ENCODE peak calls at places on chromosomes 16 and 17, in eight cellular contexts. J is heart right ventricle, I is hepatocyte, D is psoas muscle, T is right lobe of liver, F is kidney, M is ovary, V is heart left ventricle. U is an unnamed sample. For H3K9me3, the result is how much of the 10 kb centered on the place peaks cover.

GRCh38 chr16:86049641-86050040 is 150.7 kb downstream of the IRF8 start:
- DNase-seq in I (no peak), M (no peak), D (no peak), J (no peak), F (peak), T (peak), V (no peak), U (no peak)

GRCh38 chr17:83106913-83107655 is 27.7 kb downstream of the METRNL start:
- DNase-seq in J (no peak), D (no peak), I (no peak), V (no peak), M (no peak), T (no peak), F (no peak), U (no peak)

GRCh38 chr17:67085406-67085805 is 41.1 kb downstream of the CACNG1 start:
- DNase-seq in D (no peak), F (no peak), T (no peak), I (no peak), V (no peak), M (no peak), J (no peak), U (no peak)

GRCh38 chr16:24045641-24046040 is 209.9 kb downstream of the PRKCB start:
- DNase-seq in M (no peak), T (no peak), V (no peak), I (peak), F (no peak), J (no peak), D (no peak), U (peak)

GRCh38 chr16:69888005-69888560 is 63.1 kb upstream of the CLEC18A start:
- DNase-seq in J (no peak), I (no peak), F (no peak), T (no peak), D (no peak), M (no peak), V (no peak), U (no peak)

GRCh38 chr17:73089918-73090317 is 2.6 kb downstream of the SLC39A11 start:
- DNase-seq in M (no peak), D (no peak), V (no peak), T (no peak), J (no peak), I (no peak), F (no peak), U (no peak)

GRCh38 chr16:85601730-85602401 is 11.3 kb upstream of the GSE1 start:
- DNase-seq in T (no peak), D (peak), V (peak), F (peak), I (no peak), J (no peak), M (no peak), U (no peak)

GRCh38 chr16:31700530-31701388 is 172.8 kb upstream of the ZNF267 start:
- DNase-seq in D (peak), I (peak), T (peak), F (peak), V (peak), J (peak), M (peak), U (peak)

GRCh38 chr16:591892-592517 is 2.1 kb downstream of the RAB40C start:
- DNase-seq in V (no peak), T (no peak), F (peak), D (no peak), I (no peak), M (no peak), J (no peak), U (no peak)

GRCh38 chr16:80656731-80657150 is 115.9 kb downstream of the DYNLRB2 start:
- DNase-seq in V (no peak), T (no peak), D (no peak), J (no peak), I (peak), F (no peak), M (no peak), U (no peak)

GRCh38 chr17:48132375-48132774 is 24.8 kb downstream of the SNX11 start:
- DNase-seq in M (no peak), I (no peak), F (no peak), V (no peak), D (no peak), J (no peak), T (no peak), U (no peak)

GRCh38 chr16:55678061-55678935 is 22.5 kb downstream of the SLC6A2 start:
- DNase-seq in I (no peak), D (no peak), F (no peak), M (no peak), T (no peak), V (no peak), J (no peak), U (no peak)

GRCh38 chr17:65559802-65560627 is 1.4 kb downstream of the AXIN2 start:
- DNase-seq in J (no peak), F (peak), T (no peak), I (peak), M (peak), D (peak), V (peak), U (peak)

GRCh38 chr17:10447035-10447931 is 22.1 kb downstream of the MYH4 start:
- DNase-seq in D (no peak), I (peak), V (no peak), T (no peak), M (no peak), F (no peak), J (no peak), U (no peak)

GRCh38 chr17:1577657-1578428 is 15.3 kb upstream of the PITPNA start:
- DNase-seq in D (peak), M (peak), J (no peak), T (no peak), I (peak), F (no peak), V (no peak), U (no peak)

GRCh38 chr17:82023447-82024241 is 539 bp downstream of the LRRC45 start:
- DNase-seq in I (peak), M (no peak), T (no peak), V (no peak), D (no peak), J (no peak), F (no peak), U (no peak)

GRCh38 chr16:69105501-69106361 is at the start of gene HAS3:
- DNase-seq in T (peak), M (peak), I (peak), D (peak), V (no peak), J (no peak), F (peak), U (peak)

GRCh38 chr17:33201255-33201654 is 91.8 kb downstream of the ASIC2 start:
- DNase-seq in V (no peak), J (no peak), T (no peak), I (no peak), F (no peak), M (no peak), D (no peak), U (no peak)

GRCh38 chr17:16398270-16399267 is 16.8 kb upstream of the TRPV2 start:
- DNase-seq in F (peak), D (peak), M (no peak), T (no peak), V (no peak), I (no peak), J (no peak), U (no peak)

GRCh38 chr17:27158390-27158789 is 135.5 kb upstream of the WSB1 start:
- DNase-seq in M (no peak), J (no peak), I (no peak), D (peak), T (peak), F (peak), V (no peak), U (no peak)
- H3K9me3 ChIP-seq in M (under half), J (under half), I (under half), D (under half), T (under half), F (under half), V (under half), U (under half)

DNA sequence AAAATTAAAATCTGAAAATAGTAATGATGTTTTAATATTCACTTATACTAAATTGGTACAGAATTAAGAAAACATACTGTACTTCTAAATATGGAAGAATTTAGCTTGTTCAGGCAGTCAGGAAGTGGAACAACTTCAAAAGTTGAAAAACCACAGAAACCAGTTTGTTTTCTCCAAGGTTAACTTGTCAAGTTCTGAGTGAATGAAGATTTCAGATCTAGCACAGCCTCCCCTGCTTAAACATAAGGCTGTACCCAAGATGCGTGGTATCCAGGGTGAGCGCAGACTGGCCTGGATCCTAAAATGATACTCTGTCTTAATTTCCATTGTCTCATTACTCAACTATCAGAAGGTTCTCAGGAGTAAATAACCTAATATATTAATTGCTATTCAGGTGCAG is 730.7 kb upstream of the KIF2B start:
- DNase-seq in D (no peak), M (no peak), J (no peak), I (no peak), V (no peak), T (no peak), F (no peak), U (no peak)
- H3K9me3 ChIP-seq in D (under half), M (under half), J (under half), I (under half), V (under half), T (under half), F (under half), U (under half)

DNA sequence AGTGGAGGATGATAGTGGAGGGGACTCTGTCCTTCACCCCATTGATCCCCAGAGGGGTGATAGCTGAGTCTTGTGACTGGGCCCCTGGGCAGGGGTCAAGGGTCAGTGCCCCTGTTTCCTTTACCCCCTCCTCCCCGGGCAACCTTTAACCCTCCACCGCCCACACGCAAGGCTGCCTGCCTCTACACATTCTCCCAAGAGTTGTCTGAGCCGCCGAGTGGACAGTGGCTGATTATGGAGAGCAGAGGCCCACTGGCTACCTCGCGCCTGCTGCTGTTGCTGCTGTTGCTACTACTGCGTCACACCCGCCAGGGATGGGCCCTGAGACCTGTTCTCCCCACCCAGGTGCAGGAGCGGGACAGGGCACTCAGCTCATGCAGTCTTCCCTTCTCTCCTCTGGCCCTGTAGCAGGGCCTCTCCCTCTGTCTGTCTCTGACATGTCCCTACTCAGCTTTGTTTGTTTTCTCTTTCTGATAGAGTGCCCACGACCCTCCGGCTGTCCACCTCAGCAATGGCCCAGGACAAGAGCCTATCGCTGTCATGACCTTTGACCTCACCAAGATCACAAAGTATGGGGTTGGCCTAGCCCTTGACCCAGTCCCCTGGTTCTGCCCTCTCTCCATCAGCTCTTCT is at the start of gene SHBG:
- DNase-seq in T (peak), I (peak), J (no peak), V (no peak), F (no peak), M (no peak), D (no peak), U (no peak)
- H3K9me3 ChIP-seq in T (under half), I (under half), J (under half), V (under half), F (under half), M (under half), D (under half), U (under half)

GRCh38 chr16:17578921-17579876 is 108.4 kb upstream of the XYLT1 start:
- DNase-seq in M (peak), I (peak), T (no peak), V (no peak), D (no peak), F (no peak), J (peak), U (peak)
- H3K9me3 ChIP-seq in M (under half), I (under half), T (under half), V (under half), D (under half), F (under half), J (under half), U (under half)

GRCh38 chr17:52297230-52298010 is 138.9 kb upstream of the CA10 start:
- DNase-seq in T (no peak), D (no peak), F (no peak), M (no peak), I (peak), J (no peak), V (no peak), U (no peak)
- H3K9me3 ChIP-seq in T (under half), D (under half), F (under half), M (under half), I (under half), J (under half), V (under half), U (under half)

GRCh38 chr17:19654901-19655300 is 6.3 kb downstream of the ALDH3A2 start:
- DNase-seq in I (no peak), T (no peak), D (no peak), F (no peak), M (no peak), V (no peak), J (no peak), U (no peak)

GRCh38 chr17:19650826-19651225 is 2.3 kb downstream of the ALDH3A2 start:
- DNase-seq in T (no peak), F (no peak), V (no peak), J (no peak), M (no peak), D (no peak), I (no peak), U (no peak)

GRCh38 chr17:19654342-19654886 is 5.9 kb downstream of the ALDH3A2 start:
- DNase-seq in J (no peak), F (peak), M (no peak), I (no peak), T (no peak), D (no peak), V (no peak), U (no peak)

GRCh38 chr17:19651461-19652238 is 3.1 kb downstream of the ALDH3A2 start:
- DNase-seq in V (no peak), D (no peak), F (no peak), I (no peak), M (no peak), T (no peak), J (no peak), U (peak)

DNA sequence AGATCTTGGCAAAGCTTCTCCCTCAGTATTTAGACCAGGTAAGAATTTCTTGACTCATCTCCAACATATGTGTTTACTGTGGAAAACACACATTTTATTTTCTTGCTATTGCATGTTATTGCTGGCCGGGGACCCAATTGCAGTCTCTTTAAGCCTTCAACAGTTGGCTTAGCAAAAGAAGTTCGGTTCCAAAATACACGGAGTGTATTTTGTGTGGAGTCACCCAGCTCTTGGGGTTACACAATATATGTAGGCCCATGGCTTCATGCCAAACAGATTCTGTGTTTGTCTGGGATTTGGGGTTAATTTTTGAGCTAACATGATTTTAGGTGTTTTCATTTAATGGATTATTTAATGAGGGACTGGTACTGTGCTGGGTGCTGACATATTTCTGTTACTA is 4.0 kb downstream of the ALDH3A2 start:
- DNase-seq in F (no peak), D (no peak), V (no peak), I (no peak), M (no peak), J (no peak), T (no peak), U (peak)
- H3K9me3 ChIP-seq in F (under half), D (under half), V (under half), I (under half), M (under half), J (under half), T (under half), U (under half)

U was measured in adrenal gland.